ENCODE peak calls at places on chromosomes 7 and 10, in seven cellular contexts. D is endothelial cell, Z is DND-41, X is fibroblast of pulmonary artery, H is neural crest cell, K is hepatocyte, W is AG09319. R is an unnamed sample.

GRCh38 chr10:15627617-15628196 is 92.0 kb downstream of the ITGA8 start:
- DNase-seq in Z (no peak), X (no peak), D (no peak), K (no peak), W (no peak), H (no peak), R (no peak)

GRCh38 chr10:123974406-123974805 is 82.8 kb upstream of the CPXM2 start:
- DNase-seq in Z (no peak), K (peak; percentile 43), X (peak; percentile 55), W (peak; percentile 7), D (no peak), H (no peak), R (no peak)

GRCh38 chr7:23334482-23335056 is 35.4 kb downstream of the MALSU1 start:
- DNase-seq in W (peak; percentile 83), D (no peak), K (peak; percentile 72), X (peak; percentile 98), H (no peak), Z (no peak), R (no peak)

GRCh38 chr10:89309646-89310045 is 7.8 kb downstream of the IFIT2 start:
- DNase-seq in W (no peak), X (no peak), K (no peak), Z (no peak), D (no peak), H (no peak), R (no peak)

GRCh38 chr10:6493521-6494451 is 86.3 kb downstream of the PRKCQ start:
- DNase-seq in D (no peak), K (no peak), X (peak; percentile 2), W (no peak), Z (no peak), H (no peak), R (no peak)

GRCh38 chr10:101272229-101272868 is 43.1 kb upstream of the LBX1 start:
- DNase-seq in W (peak; percentile 16), H (peak; percentile 74), K (peak; percentile 73), D (peak; percentile 83), X (peak; percentile 71), Z (peak; percentile 67), R (peak; percentile 84)

GRCh38 chr7:129875160-129875559 is 77.6 kb downstream of the UBE2H start:
- DNase-seq in K (no peak), W (no peak), D (no peak), H (no peak), Z (no peak), X (no peak), R (no peak)

GRCh38 chr7:91242097-91242846 is 22.0 kb upstream of the FZD1 start:
- DNase-seq in K (no peak), D (no peak), Z (no peak), H (no peak), W (no peak), X (peak; percentile 27), R (no peak)

GRCh38 chr7:20388064-20388463 is 57.4 kb downstream of the ITGB8 start:
- DNase-seq in Z (no peak), X (no peak), K (peak; percentile 11), W (no peak), H (no peak), D (no peak), R (no peak)

GRCh38 chr10:97543025-97543546 is 29.5 kb upstream of the ANKRD2 start:
- DNase-seq in W (peak; percentile 65), D (peak; percentile 64), X (peak; percentile 96), Z (peak; percentile 7), H (no peak), K (peak; percentile 85), R (no peak)

GRCh38 chr10:59805043-59805442 is 51.8 kb upstream of the MRLN start:
- DNase-seq in W (no peak), D (peak; percentile 46), H (peak; percentile 5), X (peak; percentile 30), Z (peak; percentile 13), K (peak; percentile 43), R (no peak)

GRCh38 chr10:32000937-32001336 is 55.3 kb downstream of the KIF5B start:
- DNase-seq in H (no peak), W (no peak), D (no peak), K (no peak), X (peak; percentile 43), Z (no peak), R (no peak)

GRCh38 chr7:16078076-16078952 is 343.0 kb downstream of the CRPPA start:
- DNase-seq in Z (peak; percentile 9), K (peak; percentile 76), W (no peak), X (peak; percentile 87), H (peak; percentile 47), D (peak; percentile 49), R (peak; percentile 7)

GRCh38 chr7:92685146-92686042 is 95.2 kb upstream of the FAM133B start:
- DNase-seq in X (no peak), K (no peak), D (no peak), W (no peak), H (no peak), Z (peak; percentile 90), R (no peak)

GRCh38 chr7:36896956-36897594 is 172.8 kb upstream of the AOAH start:
- DNase-seq in W (no peak), H (no peak), D (no peak), X (no peak), K (peak; percentile 34), Z (no peak), R (no peak)

DNA sequence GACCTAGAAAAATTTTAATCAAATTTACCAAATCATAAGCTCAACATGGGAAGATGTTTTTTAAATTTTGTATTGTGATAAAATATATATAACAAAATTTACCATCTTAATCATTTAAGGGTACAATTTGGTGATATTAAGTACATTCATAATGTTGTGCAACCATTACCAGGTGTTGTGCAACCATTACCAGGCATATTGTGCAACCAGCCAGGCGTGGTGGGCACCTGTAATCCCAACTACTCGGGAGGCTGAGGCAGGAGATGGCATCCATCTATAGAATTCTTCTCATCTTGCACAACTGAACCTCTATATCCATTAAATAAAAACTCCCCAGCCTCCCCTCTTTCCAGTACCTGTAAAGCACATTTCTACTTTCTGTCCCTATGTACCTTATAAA is 124.5 kb upstream of the SLC13A1 start:
- DNase-seq in D (no peak), X (no peak), H (no peak), W (no peak), K (no peak), Z (no peak), R (no peak)
- TF ChIP-seq CTCF in D (no peak), X (no peak), H (no peak), W (no peak), K (no peak), Z (no peak), R (no peak)

GRCh38 chr10:58718596-58718995 is 205.9 kb downstream of the BICC1 start:
- DNase-seq in H (no peak), W (no peak), X (no peak), K (no peak), Z (no peak), D (no peak), R (no peak)

GRCh38 chr10:58714436-58714835 is 201.8 kb downstream of the BICC1 start:
- DNase-seq in Z (no peak), W (no peak), X (no peak), D (no peak), H (no peak), K (no peak), R (no peak)

GRCh38 chr10:58715056-58715455 is 202.4 kb downstream of the BICC1 start:
- DNase-seq in H (no peak), K (no peak), Z (no peak), D (no peak), X (peak; percentile 37), W (no peak), R (no peak)

GRCh38 chr10:58712136-58712535 is 199.5 kb downstream of the BICC1 start:
- DNase-seq in D (no peak), W (no peak), X (no peak), K (no peak), Z (no peak), H (no peak), R (no peak)

DNA sequence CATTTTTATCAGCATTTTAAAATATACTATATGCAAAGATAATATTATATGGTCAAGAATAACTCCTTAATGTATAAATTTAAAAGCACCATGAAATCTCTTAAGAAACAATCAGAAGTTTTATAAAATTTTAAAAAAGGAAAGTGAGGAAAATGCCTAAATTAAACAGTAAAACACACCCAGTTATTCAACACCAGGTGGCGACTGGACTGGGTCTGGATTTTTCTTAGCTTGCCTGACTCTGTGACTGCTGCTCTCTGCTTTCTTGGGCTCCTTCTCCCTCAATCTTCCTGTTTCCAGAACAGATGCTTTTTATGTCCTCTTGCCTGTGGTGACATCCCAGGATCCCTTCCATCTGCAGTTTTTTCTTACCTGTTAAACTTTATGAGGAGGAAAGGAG is 200.3 kb downstream of the BICC1 start:
- DNase-seq in X (no peak), D (no peak), W (no peak), Z (no peak), H (no peak), K (no peak), R (no peak)
- TF ChIP-seq CTCF in X (peak; percentile 43), D (peak; percentile 34), W (peak; percentile 19), Z (no peak), H (peak; percentile 49), K (peak; percentile 15), R (no peak)

DNA sequence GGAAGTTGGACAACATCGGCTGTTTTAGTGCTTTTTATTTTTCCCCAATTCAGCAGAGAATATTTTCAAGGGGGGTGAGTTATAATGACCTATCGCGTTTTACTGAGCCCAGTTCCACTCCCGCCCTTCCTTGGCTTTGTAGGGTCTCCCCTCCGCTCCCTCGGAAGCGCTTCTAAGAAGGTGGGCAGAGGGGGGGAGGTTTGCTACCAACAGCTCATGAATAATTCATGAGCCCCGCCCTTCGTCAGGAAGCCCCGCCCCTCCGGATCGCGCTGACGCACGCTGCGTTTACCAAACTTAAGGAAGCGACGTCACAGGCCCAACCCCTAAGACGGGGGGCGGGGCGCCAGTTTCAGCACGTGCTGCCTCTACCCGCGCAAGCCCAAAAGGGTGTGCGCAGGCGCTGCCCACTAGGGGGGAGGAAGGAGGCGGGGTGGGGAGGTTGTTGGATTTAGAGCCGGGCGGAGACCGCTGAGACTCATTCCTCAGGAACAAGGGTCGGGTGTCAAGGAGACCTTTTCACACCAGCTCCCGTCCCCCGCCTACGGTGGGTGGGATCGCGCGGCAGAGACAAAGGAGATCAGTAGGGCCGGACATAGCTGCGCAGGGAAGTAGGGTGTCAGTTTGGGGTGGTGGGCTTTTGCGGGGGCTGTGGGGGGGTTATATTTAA is 529 bp upstream of the MEPCE start:
- DNase-seq in D (peak; percentile 100), H (peak; percentile 100), K (peak; percentile 100), W (peak; percentile 100), X (peak; percentile 100), Z (peak; percentile 100), R (peak; percentile 97)
- TF ChIP-seq CTCF in D (no peak), H (no peak), K (no peak), W (no peak), X (no peak), Z (peak; percentile 28), R (no peak)

DNA sequence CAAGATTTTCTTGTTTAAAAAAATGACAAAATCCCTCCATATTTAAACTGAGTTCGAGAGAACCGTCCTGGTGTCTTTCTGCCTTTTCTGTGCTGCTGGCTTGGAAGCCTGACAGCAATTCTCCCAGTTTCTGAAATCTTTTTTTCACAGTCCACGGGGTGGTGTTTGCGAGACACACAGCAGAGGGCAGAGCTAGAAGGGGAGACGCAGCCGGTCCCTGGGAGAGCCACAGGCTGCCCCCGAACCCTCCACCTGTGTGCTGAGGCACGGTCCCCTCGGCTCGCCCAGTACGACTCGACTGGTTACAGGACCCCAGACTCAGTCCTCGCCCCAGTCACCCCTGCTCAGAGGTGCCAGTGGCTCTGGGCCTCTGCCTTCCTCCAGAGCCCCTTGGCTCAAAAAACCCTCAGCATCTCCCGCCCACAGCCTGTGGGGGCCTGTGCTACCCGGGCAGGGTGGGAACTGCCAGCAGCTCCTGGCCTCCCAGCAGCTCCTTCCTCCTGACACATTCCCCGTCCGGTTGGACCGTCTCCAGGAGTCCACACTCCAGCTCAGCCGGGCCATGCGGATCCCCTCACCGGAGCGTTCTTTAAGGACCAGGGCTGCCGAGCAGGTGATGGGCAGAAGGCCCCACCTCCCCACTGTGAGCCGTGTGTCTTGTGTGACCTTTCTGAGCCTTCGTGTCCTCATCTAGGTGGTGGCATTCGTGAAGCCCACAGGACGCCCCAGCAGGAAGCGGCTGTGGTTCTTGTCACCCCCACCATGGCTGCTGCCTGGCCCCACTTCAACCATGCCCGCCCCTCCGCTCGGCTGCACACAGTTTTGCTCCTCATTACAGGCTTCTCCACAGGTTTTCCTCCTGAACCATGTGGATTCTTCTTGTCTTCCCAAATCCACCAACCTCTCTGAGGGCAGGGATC is 52.3 kb upstream of the EN2 start:
- DNase-seq in H (no peak), W (no peak), Z (no peak), X (no peak), K (no peak), D (peak; percentile 28), R (no peak)
- TF ChIP-seq CTCF in H (peak; percentile 13), W (no peak), Z (no peak), X (no peak), K (no peak), D (no peak), R (no peak)

R was measured in GM13977.